ENCODE peak calls at places on chromosomes 7 and 10, in five cellular contexts. I is hepatocyte, J is spleen, C is fibroblast of lung, A is right lobe of liver. R is an unnamed sample.

GRCh38 chr10:95567903-95568630 is 6.9 kb upstream of the SORBS1 start:
- DNase-seq in J (no peak), C (no peak), A (no peak), I (no peak), R (no peak)

GRCh38 chr10:110870823-110871235 is 899 bp upstream of the PDCD4 start:
- DNase-seq in J (no peak), A (no peak), C (no peak), I (no peak), R (no peak)

GRCh38 chr10:118820326-118821116 is 65.8 kb upstream of the CACUL1 start:
- DNase-seq in C (no peak), A (no peak), J (peak; percentile 47), I (no peak), R (no peak)

GRCh38 chr10:86642499-86642898 is 11.8 kb upstream of the OPN4 start:
- DNase-seq in I (no peak), J (no peak), A (no peak), C (no peak), R (peak; percentile 52)

GRCh38 chr7:18119985-18120384 is 92.3 kb upstream of the PRPS1L1 start:
- DNase-seq in J (no peak), A (no peak), I (no peak), C (peak; percentile 13), R (no peak)

GRCh38 chr10:35882422-35883150 is 240.5 kb upstream of the FZD8 start:
- DNase-seq in J (no peak), A (no peak), I (no peak), C (no peak), R (no peak)

GRCh38 chr10:129958118-129958685 is 5.9 kb downstream of the EBF3 start:
- DNase-seq in J (no peak), I (no peak), C (no peak), A (no peak), R (no peak)

GRCh38 chr10:114995468-114995867 is 57.5 kb downstream of the TRUB1 start:
- DNase-seq in A (no peak), C (no peak), I (no peak), J (no peak), R (no peak)

GRCh38 chr7:43289826-43290225 is 177.4 kb downstream of the HECW1 start:
- DNase-seq in C (no peak), J (no peak), A (no peak), I (no peak), R (no peak)

GRCh38 chr7:43291789-43292188 is 179.3 kb downstream of the HECW1 start:
- DNase-seq in C (no peak), J (no peak), I (no peak), A (no peak), R (no peak)

GRCh38 chr7:43292384-43292783 is 179.9 kb downstream of the HECW1 start:
- DNase-seq in A (no peak), I (no peak), J (no peak), C (no peak), R (no peak)

GRCh38 chr7:43294080-43294630 is 181.7 kb downstream of the HECW1 start:
- DNase-seq in A (no peak), J (no peak), I (peak; percentile 65), C (peak; percentile 91), R (peak; percentile 76)

GRCh38 chr7:43290978-43291377 is 178.5 kb downstream of the HECW1 start:
- DNase-seq in A (no peak), I (no peak), J (no peak), C (no peak), R (no peak)
- H3K9me3 ChIP-seq in A (no peaks in the 10 kb centered on the region), I (no peaks in the 10 kb centered on the region), J (peaks cover 4% of the 10 kb centered on the region), C (no peaks in the 10 kb centered on the region), R (peaks cover 5% of the 10 kb centered on the region)

DNA sequence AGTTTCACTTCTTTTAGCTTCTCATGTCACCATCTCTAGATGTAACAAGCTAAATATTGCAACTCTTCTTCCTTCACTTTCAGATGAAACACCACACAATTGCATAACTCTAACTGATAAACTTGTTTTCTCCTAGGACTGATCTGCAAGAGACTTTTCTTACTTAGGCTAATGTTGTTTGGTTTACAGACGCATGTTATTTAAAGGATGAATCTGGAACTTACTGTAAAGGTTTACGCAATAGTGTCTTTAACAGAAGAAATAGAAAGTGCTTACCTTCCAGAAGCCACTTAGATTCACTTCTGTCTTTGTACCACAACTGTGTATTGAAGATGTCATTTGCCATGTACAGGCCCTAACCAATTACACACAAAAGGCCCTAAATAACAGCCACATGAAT is 22.1 kb upstream of the ZC3HAV1 start:
- DNase-seq in C (no peak), A (no peak), I (no peak), J (no peak), R (no peak)
- H3K27me3 ChIP-seq in C (peaks cover under 1% of the 10 kb centered on the region), A (no peaks in the 10 kb centered on the region), I (peaks cover 8% of the 10 kb centered on the region), J (no peaks in the 10 kb centered on the region), R (no peaks in the 10 kb centered on the region)

GRCh38 chr7:157991351-157991750 is 596.3 kb downstream of the PTPRN2 start:
- DNase-seq in J (peak; percentile 63), A (no peak), C (no peak), I (no peak), R (no peak)

GRCh38 chr7:157991761-157992160 is 595.9 kb downstream of the PTPRN2 start:
- DNase-seq in A (no peak), C (no peak), J (peak; percentile 63), I (no peak), R (no peak)

GRCh38 chr7:157989611-157990010 is 598.0 kb downstream of the PTPRN2 start:
- DNase-seq in C (no peak), A (no peak), J (no peak), I (no peak), R (no peak)

GRCh38 chr7:157990226-157990877 is 597.3 kb downstream of the PTPRN2 start:
- DNase-seq in C (no peak), I (no peak), A (no peak), J (peak; percentile 72), R (no peak)

DNA sequence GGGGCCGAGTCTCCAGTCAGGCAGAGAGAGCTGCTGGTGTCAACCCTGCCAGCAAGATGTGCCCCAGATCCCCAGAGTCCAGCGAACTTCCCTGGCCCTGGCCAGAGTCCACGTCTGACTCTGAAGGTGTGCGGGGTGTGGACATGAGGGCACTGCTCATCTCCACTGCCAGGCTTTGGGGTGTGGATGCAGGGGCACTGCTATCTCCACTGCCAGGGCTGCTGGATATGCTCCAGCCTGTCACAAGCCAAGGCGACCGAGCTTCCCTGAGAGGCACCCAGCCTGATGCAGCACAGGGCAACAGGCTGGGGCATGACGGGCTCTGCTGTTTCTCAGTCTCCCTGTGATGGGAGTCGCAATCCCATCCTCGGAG is 596.8 kb downstream of the PTPRN2 start:
- DNase-seq in A (no peak), J (peak; percentile 55), I (no peak), C (no peak), R (no peak)
- H3K9me3 ChIP-seq in A (no peaks in the 10 kb centered on the region), J (no peaks in the 10 kb centered on the region), I (no peaks in the 10 kb centered on the region), C (no peaks in the 10 kb centered on the region), R (no peaks in the 10 kb centered on the region)

GRCh38 chr7:1247527-1248041 is 14.9 kb downstream of the UNCX start:
- DNase-seq in A (peak; percentile 52), I (no peak), C (no peak), J (no peak), R (no peak)

GRCh38 chr7:1246871-1247526 is 14.3 kb downstream of the UNCX start:
- DNase-seq in C (no peak), A (peak; percentile 52), I (no peak), J (no peak), R (no peak)

GRCh38 chr7:1248077-1248458 is 15.4 kb downstream of the UNCX start:
- DNase-seq in J (no peak), C (no peak), I (no peak), A (peak; percentile 37), R (no peak)

GRCh38 chr7:1249731-1250130 is 17.1 kb downstream of the UNCX start:
- DNase-seq in J (no peak), C (no peak), A (peak; percentile 47), I (no peak), R (no peak)

DNA sequence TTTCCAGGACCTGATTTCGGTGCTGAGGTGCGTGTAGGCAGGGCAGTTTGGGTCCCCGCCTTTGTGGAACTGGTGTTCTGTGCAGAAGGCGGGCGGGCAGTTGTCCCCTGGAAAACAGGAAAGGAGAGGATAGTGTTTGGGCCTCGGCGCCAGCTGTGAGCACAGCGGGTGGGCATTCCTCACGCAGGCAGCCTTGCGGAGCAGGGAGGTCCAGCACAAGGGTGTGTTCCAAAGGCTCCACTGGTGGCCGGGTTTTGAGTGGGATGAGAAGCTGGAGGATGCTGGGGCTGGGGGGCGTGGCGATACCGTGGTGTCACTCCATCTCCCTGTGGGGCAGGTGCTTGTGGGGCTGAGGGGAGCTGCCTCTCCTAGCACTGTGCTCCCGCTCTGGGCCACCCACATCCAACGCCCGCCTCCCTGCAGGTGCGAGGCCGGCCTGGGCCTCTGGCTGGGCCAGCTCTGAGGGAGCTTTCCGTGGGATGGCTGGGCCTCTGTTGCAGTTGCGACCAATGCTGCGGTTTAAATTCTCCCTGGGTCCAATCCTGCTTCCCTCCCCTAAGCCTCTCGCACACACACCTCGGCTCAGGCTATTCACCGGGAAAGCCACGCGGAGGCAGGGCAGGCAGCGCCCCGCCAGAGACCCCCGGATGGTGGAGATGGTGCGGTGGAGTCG is 15.9 kb downstream of the UNCX start:
- DNase-seq in I (no peak), C (no peak), J (no peak), A (peak; percentile 48), R (no peak)
- H3K27me3 ChIP-seq in I (peaks cover 89% of the 10 kb centered on the region), C (peaks cover 55% of the 10 kb centered on the region), J (peaks cover 100% of the 10 kb centered on the region), A (no peaks in the 10 kb centered on the region), R (peaks cover 21% of the 10 kb centered on the region)

GRCh38 chr10:37813763-37814162 is 43.6 kb downstream of the ZNF248 start:
- DNase-seq in A (no peak), I (no peak), J (no peak), C (no peak), R (no peak)
- H3K9me3 ChIP-seq in A (peaks cover 10% of the 10 kb centered on the region), I (peaks cover 7% of the 10 kb centered on the region), J (peaks cover 53% of the 10 kb centered on the region), C (no peaks in the 10 kb centered on the region), R (peaks cover 10% of the 10 kb centered on the region)

GRCh38 chr10:75742355-75742754 is 310.9 kb downstream of the LRMDA start:
- DNase-seq in J (no peak), C (no peak), I (no peak), A (no peak), R (no peak)
- H3K27me3 ChIP-seq in J (no peaks in the 10 kb centered on the region), C (no peaks in the 10 kb centered on the region), I (no peaks in the 10 kb centered on the region), A (no peaks in the 10 kb centered on the region), R (no peaks in the 10 kb centered on the region)

GRCh38 chr7:157927313-157927925 is 590.6 kb downstream of the DNAJB6 start:
- DNase-seq in J (no peak), A (no peak), C (no peak), I (no peak), R (no peak)

GRCh38 chr7:157923903-157924630 is 587.3 kb downstream of the DNAJB6 start:
- DNase-seq in C (no peak), I (no peak), A (no peak), J (no peak), R (no peak)

GRCh38 chr7:157926521-157927167 is 589.8 kb downstream of the DNAJB6 start:
- DNase-seq in C (no peak), I (no peak), A (no peak), J (no peak), R (no peak)

GRCh38 chr7:157926107-157926506 is 589.3 kb downstream of the DNAJB6 start:
- DNase-seq in A (no peak), C (no peak), I (no peak), J (no peak), R (no peak)

DNA sequence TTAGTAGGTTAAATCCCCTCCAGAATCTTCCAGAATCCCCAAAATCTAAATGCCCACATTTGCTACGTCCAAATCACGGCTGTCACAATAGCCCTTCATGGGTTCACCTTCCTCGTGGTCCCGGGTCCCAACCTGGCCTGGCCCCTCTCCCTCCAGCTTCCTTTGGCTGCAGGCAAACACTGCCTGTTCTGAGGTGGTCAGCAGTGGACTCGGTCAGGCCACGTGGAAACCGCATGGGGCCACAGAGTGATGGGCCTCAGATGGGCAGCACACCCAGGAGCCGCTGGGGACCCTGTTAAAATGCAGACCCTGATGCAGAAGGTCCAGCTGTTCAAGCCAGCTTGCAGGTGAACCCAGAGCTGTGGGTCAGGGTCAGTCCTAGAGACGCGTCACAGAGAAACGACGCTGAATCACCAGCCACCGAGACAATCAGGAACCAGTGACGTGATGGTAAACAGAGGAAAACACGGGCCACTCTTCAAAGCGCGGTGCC is 588.6 kb downstream of the DNAJB6 start:
- DNase-seq in C (no peak), J (peak; percentile 59), A (no peak), I (no peak), R (no peak)
- H3K9me3 ChIP-seq in C (no peaks in the 10 kb centered on the region), J (no peaks in the 10 kb centered on the region), A (no peaks in the 10 kb centered on the region), I (no peaks in the 10 kb centered on the region), R (no peaks in the 10 kb centered on the region)

R was measured in MG63.